ENCODE peak calls at places on chromosomes 12 and 14, in seven cellular contexts. One of them, this sample, is unnamed.

GRCh38 chr12:38904932-38905479 is 385 bp downstream of the CPNE8 start:
- DNase-seq in fibroblast of pulmonary artery: peak; percentile 81
- DNase-seq in prostate gland: peak; percentile 69
- DNase-seq in T-helper 1 cell: no peak
- DNase-seq in adipocyte: no peak
- DNase-seq in NCI-H1105: no peak
- DNase-seq in DMS 273 treated with DMSO at 0.1 percent for 48 hours: no peak
- DNase-seq in this sample: no peak

GRCh38 chr14:28773917-28774691 is 7.5 kb downstream of the FOXG1 start:
- DNase-seq in fibroblast of pulmonary artery: peak; percentile 64
- DNase-seq in prostate gland: no peak
- DNase-seq in T-helper 1 cell: no peak
- DNase-seq in adipocyte: peak; percentile 58
- DNase-seq in NCI-H1105: peak; percentile 55
- DNase-seq in DMS 273 treated with DMSO at 0.1 percent for 48 hours: no peak
- DNase-seq in this sample: peak; percentile 91

GRCh38 chr14:69107407-69108003 is 45.4 kb downstream of the DCAF5 start:
- DNase-seq in fibroblast of pulmonary artery: peak; percentile 78
- DNase-seq in prostate gland: peak; percentile 54
- DNase-seq in T-helper 1 cell: no peak
- DNase-seq in adipocyte: peak; percentile 91
- DNase-seq in NCI-H1105: peak; percentile 81
- DNase-seq in DMS 273 treated with DMSO at 0.1 percent for 48 hours: peak; percentile 66
- DNase-seq in this sample: peak; percentile 83

GRCh38 chr12:56897844-56898341 is 36.3 kb downstream of the SDR9C7 start:
- DNase-seq in fibroblast of pulmonary artery: no peak
- DNase-seq in prostate gland: peak; percentile 71
- DNase-seq in T-helper 1 cell: no peak
- DNase-seq in adipocyte: peak; percentile 9
- DNase-seq in NCI-H1105: no peak
- DNase-seq in DMS 273 treated with DMSO at 0.1 percent for 48 hours: no peak
- DNase-seq in this sample: no peak

GRCh38 chr12:12599750-12600643 is 11.7 kb upstream of the CREBL2 start:
- DNase-seq in fibroblast of pulmonary artery: no peak
- DNase-seq in prostate gland: peak; percentile 25
- DNase-seq in T-helper 1 cell: no peak
- DNase-seq in adipocyte: no peak
- DNase-seq in NCI-H1105: no peak
- DNase-seq in DMS 273 treated with DMSO at 0.1 percent for 48 hours: no peak
- DNase-seq in this sample: no peak

GRCh38 chr14:76257842-76258397 is 106.2 kb downstream of the GPATCH2L start:
- DNase-seq in fibroblast of pulmonary artery: no peak
- DNase-seq in prostate gland: no peak
- DNase-seq in T-helper 1 cell: no peak
- DNase-seq in adipocyte: no peak
- DNase-seq in NCI-H1105: no peak
- DNase-seq in DMS 273 treated with DMSO at 0.1 percent for 48 hours: no peak
- DNase-seq in this sample: peak; percentile 20

GRCh38 chr12:99553461-99553860 is 94.1 kb upstream of the GARIN6 start:
- DNase-seq in fibroblast of pulmonary artery: no peak
- DNase-seq in prostate gland: no peak
- DNase-seq in T-helper 1 cell: no peak
- DNase-seq in adipocyte: peak; percentile 0
- DNase-seq in NCI-H1105: no peak
- DNase-seq in DMS 273 treated with DMSO at 0.1 percent for 48 hours: peak; percentile 74
- DNase-seq in this sample: no peak

GRCh38 chr14:93057586-93058280 is 58.0 kb downstream of the ITPK1 start:
- DNase-seq in fibroblast of pulmonary artery: no peak
- DNase-seq in prostate gland: no peak
- DNase-seq in T-helper 1 cell: no peak
- DNase-seq in adipocyte: no peak
- DNase-seq in NCI-H1105: no peak
- DNase-seq in DMS 273 treated with DMSO at 0.1 percent for 48 hours: no peak
- DNase-seq in this sample: no peak

GRCh38 chr14:34797747-34798583 is 77.2 kb downstream of the BAZ1A start:
- DNase-seq in fibroblast of pulmonary artery: no peak
- DNase-seq in prostate gland: no peak
- DNase-seq in T-helper 1 cell: no peak
- DNase-seq in adipocyte: no peak
- DNase-seq in NCI-H1105: no peak
- DNase-seq in DMS 273 treated with DMSO at 0.1 percent for 48 hours: no peak
- DNase-seq in this sample: no peak

GRCh38 chr14:95136631-95137030 is 20.7 kb downstream of the DICER1 start:
- DNase-seq in fibroblast of pulmonary artery: peak; percentile 9
- DNase-seq in prostate gland: no peak
- DNase-seq in T-helper 1 cell: no peak
- DNase-seq in adipocyte: no peak
- DNase-seq in NCI-H1105: no peak
- DNase-seq in DMS 273 treated with DMSO at 0.1 percent for 48 hours: no peak
- DNase-seq in this sample: no peak

GRCh38 chr12:1217191-1217949 is 226.3 kb downstream of the ERC1 start:
- DNase-seq in fibroblast of pulmonary artery: peak; percentile 64
- DNase-seq in prostate gland: peak; percentile 66
- DNase-seq in T-helper 1 cell: no peak
- DNase-seq in adipocyte: peak; percentile 92
- DNase-seq in NCI-H1105: no peak
- DNase-seq in DMS 273 treated with DMSO at 0.1 percent for 48 hours: no peak
- DNase-seq in this sample: no peak

GRCh38 chr12:39572551-39572950 is 47.1 kb downstream of the ABCD2 start:
- DNase-seq in fibroblast of pulmonary artery: no peak
- DNase-seq in prostate gland: no peak
- DNase-seq in T-helper 1 cell: no peak
- DNase-seq in adipocyte: no peak
- DNase-seq in NCI-H1105: no peak
- DNase-seq in DMS 273 treated with DMSO at 0.1 percent for 48 hours: no peak
- DNase-seq in this sample: no peak

GRCh38 chr12:131862994-131863710 is 31.3 kb upstream of the ULK1 start:
- DNase-seq in fibroblast of pulmonary artery: peak; percentile 29
- DNase-seq in prostate gland: no peak
- DNase-seq in T-helper 1 cell: no peak
- DNase-seq in adipocyte: peak; percentile 56
- DNase-seq in NCI-H1105: no peak
- DNase-seq in DMS 273 treated with DMSO at 0.1 percent for 48 hours: no peak
- DNase-seq in this sample: no peak

GRCh38 chr14:50875359-50876090 is 3.7 kb downstream of the ABHD12B start:
- DNase-seq in fibroblast of pulmonary artery: no peak
- DNase-seq in prostate gland: no peak
- DNase-seq in T-helper 1 cell: peak; percentile 33
- DNase-seq in adipocyte: no peak
- DNase-seq in NCI-H1105: no peak
- DNase-seq in DMS 273 treated with DMSO at 0.1 percent for 48 hours: no peak
- DNase-seq in this sample: no peak

GRCh38 chr12:8996682-8997405 is 7.5 kb downstream of the KLRG1 start:
- DNase-seq in fibroblast of pulmonary artery: peak; percentile 3
- DNase-seq in prostate gland: no peak
- DNase-seq in T-helper 1 cell: no peak
- DNase-seq in adipocyte: peak; percentile 19
- DNase-seq in NCI-H1105: no peak
- DNase-seq in DMS 273 treated with DMSO at 0.1 percent for 48 hours: no peak
- DNase-seq in this sample: no peak

GRCh38 chr12:109656681-109657262 is 56.9 kb upstream of the FAM222A start:
- DNase-seq in fibroblast of pulmonary artery: no peak
- DNase-seq in prostate gland: no peak
- DNase-seq in T-helper 1 cell: no peak
- DNase-seq in adipocyte: no peak
- DNase-seq in NCI-H1105: no peak
- DNase-seq in DMS 273 treated with DMSO at 0.1 percent for 48 hours: peak; percentile 40
- DNase-seq in this sample: no peak

GRCh38 chr14:84961637-84962036 is 568.3 kb upstream of the FLRT2 start:
- DNase-seq in fibroblast of pulmonary artery: no peak
- DNase-seq in prostate gland: no peak
- DNase-seq in T-helper 1 cell: no peak
- DNase-seq in adipocyte: no peak
- DNase-seq in NCI-H1105: peak; percentile 66
- DNase-seq in DMS 273 treated with DMSO at 0.1 percent for 48 hours: no peak
- DNase-seq in this sample: no peak

GRCh38 chr14:59213368-59214315 is 25.2 kb downstream of the DAAM1 start:
- DNase-seq in fibroblast of pulmonary artery: no peak
- DNase-seq in prostate gland: no peak
- DNase-seq in T-helper 1 cell: no peak
- DNase-seq in adipocyte: peak; percentile 66
- DNase-seq in NCI-H1105: peak; percentile 24
- DNase-seq in DMS 273 treated with DMSO at 0.1 percent for 48 hours: peak; percentile 41
- DNase-seq in this sample: peak; percentile 71

GRCh38 chr12:107325075-107325474 is 231.7 kb upstream of the CRY1 start:
- DNase-seq in fibroblast of pulmonary artery: no peak
- DNase-seq in prostate gland: no peak
- DNase-seq in T-helper 1 cell: no peak
- DNase-seq in adipocyte: no peak
- DNase-seq in NCI-H1105: peak; percentile 89
- DNase-seq in DMS 273 treated with DMSO at 0.1 percent for 48 hours: no peak
- DNase-seq in this sample: no peak

GRCh38 chr14:80607430-80608200 is 333.9 kb downstream of the CEP128 start:
- DNase-seq in fibroblast of pulmonary artery: peak; percentile 75
- DNase-seq in prostate gland: no peak
- DNase-seq in T-helper 1 cell: no peak
- DNase-seq in adipocyte: peak; percentile 61
- DNase-seq in NCI-H1105: no peak
- DNase-seq in DMS 273 treated with DMSO at 0.1 percent for 48 hours: no peak
- DNase-seq in this sample: no peak

GRCh38 chr12:45696049-45696448 is 33.5 kb upstream of the ARID2 start:
- DNase-seq in fibroblast of pulmonary artery: no peak
- DNase-seq in prostate gland: no peak
- DNase-seq in T-helper 1 cell: no peak
- DNase-seq in adipocyte: no peak
- DNase-seq in NCI-H1105: no peak
- DNase-seq in DMS 273 treated with DMSO at 0.1 percent for 48 hours: no peak
- DNase-seq in this sample: no peak

GRCh38 chr14:92944976-92945375 is 22.0 kb downstream of the CHGA start:
- DNase-seq in fibroblast of pulmonary artery: no peak
- DNase-seq in prostate gland: no peak
- DNase-seq in T-helper 1 cell: no peak
- DNase-seq in adipocyte: no peak
- DNase-seq in NCI-H1105: no peak
- DNase-seq in DMS 273 treated with DMSO at 0.1 percent for 48 hours: no peak
- DNase-seq in this sample: peak; percentile 44

GRCh38 chr14:103879570-103880333 is 32.4 kb upstream of the PPP1R13B start:
- DNase-seq in fibroblast of pulmonary artery: no peak
- DNase-seq in prostate gland: peak; percentile 81
- DNase-seq in T-helper 1 cell: no peak
- DNase-seq in adipocyte: no peak
- DNase-seq in NCI-H1105: no peak
- DNase-seq in DMS 273 treated with DMSO at 0.1 percent for 48 hours: no peak
- DNase-seq in this sample: no peak

GRCh38 chr14:70808023-70808401 is 1.3 kb downstream of the MAP3K9 start:
- DNase-seq in fibroblast of pulmonary artery: no peak
- DNase-seq in prostate gland: peak; percentile 43
- DNase-seq in T-helper 1 cell: peak; percentile 40
- DNase-seq in adipocyte: no peak
- DNase-seq in NCI-H1105: peak; percentile 29
- DNase-seq in DMS 273 treated with DMSO at 0.1 percent for 48 hours: no peak
- DNase-seq in this sample: peak; percentile 72

GRCh38 chr12:94089891-94090290 is 58.5 kb upstream of the PLXNC1 start:
- DNase-seq in fibroblast of pulmonary artery: peak; percentile 40
- DNase-seq in prostate gland: no peak
- DNase-seq in T-helper 1 cell: no peak
- DNase-seq in adipocyte: peak; percentile 49
- DNase-seq in NCI-H1105: no peak
- DNase-seq in DMS 273 treated with DMSO at 0.1 percent for 48 hours: no peak
- DNase-seq in this sample: no peak

GRCh38 chr12:12007001-12007712 is 63.6 kb upstream of the BCL2L14 start:
- DNase-seq in fibroblast of pulmonary artery: no peak
- DNase-seq in prostate gland: no peak
- DNase-seq in T-helper 1 cell: peak; percentile 16
- DNase-seq in adipocyte: no peak
- DNase-seq in NCI-H1105: no peak
- DNase-seq in DMS 273 treated with DMSO at 0.1 percent for 48 hours: no peak
- DNase-seq in this sample: no peak

GRCh38 chr14:105087308-105087962 is 22.2 kb upstream of the GPR132 start:
- DNase-seq in fibroblast of pulmonary artery: peak; percentile 42
- DNase-seq in prostate gland: peak; percentile 59
- DNase-seq in T-helper 1 cell: no peak
- DNase-seq in adipocyte: peak; percentile 81
- DNase-seq in NCI-H1105: peak; percentile 59
- DNase-seq in DMS 273 treated with DMSO at 0.1 percent for 48 hours: no peak
- DNase-seq in this sample: peak; percentile 66

GRCh38 chr12:47534695-47535094 is 171.1 kb downstream of the RPAP3 start:
- DNase-seq in fibroblast of pulmonary artery: peak; percentile 54
- DNase-seq in prostate gland: no peak
- DNase-seq in T-helper 1 cell: no peak
- DNase-seq in adipocyte: peak; percentile 47
- DNase-seq in NCI-H1105: no peak
- DNase-seq in DMS 273 treated with DMSO at 0.1 percent for 48 hours: no peak
- DNase-seq in this sample: no peak

GRCh38 chr12:12562016-12562483 is 613 bp downstream of the DUSP16 start:
- DNase-seq in fibroblast of pulmonary artery: peak; percentile 26
- DNase-seq in prostate gland: no peak
- DNase-seq in T-helper 1 cell: peak; percentile 33
- DNase-seq in adipocyte: peak; percentile 72
- DNase-seq in NCI-H1105: peak; percentile 41
- DNase-seq in DMS 273 treated with DMSO at 0.1 percent for 48 hours: no peak
- DNase-seq in this sample: no peak

GRCh38 chr12:124365726-124366430 is 71.0 kb downstream of the RFLNA start:
- DNase-seq in fibroblast of pulmonary artery: no peak
- DNase-seq in prostate gland: no peak
- DNase-seq in T-helper 1 cell: no peak
- DNase-seq in adipocyte: no peak
- DNase-seq in NCI-H1105: no peak
- DNase-seq in DMS 273 treated with DMSO at 0.1 percent for 48 hours: no peak
- DNase-seq in this sample: no peak

GRCh38 chr12:124774462-124775167 is 89.0 kb downstream of the SCARB1 start:
- DNase-seq in fibroblast of pulmonary artery: peak; percentile 96
- DNase-seq in prostate gland: no peak
- DNase-seq in T-helper 1 cell: no peak
- DNase-seq in adipocyte: peak; percentile 82
- DNase-seq in NCI-H1105: no peak
- DNase-seq in DMS 273 treated with DMSO at 0.1 percent for 48 hours: peak; percentile 37
- DNase-seq in this sample: no peak